ENCODE peak calls at places on chromosomes 16 and 17, in nine cellular contexts. I is HCT116, M is heart right ventricle, H is IMR-90, X is testis, Q is PC-9, R is tibial artery, J is SK-N-SH, Z is GM23338. N is an unnamed sample.

GRCh38 chr17:57068222-57068658 is 16.8 kb upstream of the AKAP1 start:
- DNase-seq in I (no peak), H (no peak), Q (no peak), Z (peak), R (no peak), X (no peak), M (no peak), J (no peak), N (no peak)

GRCh38 chr17:21164226-21165019 is 37.7 kb downstream of the DHRS7B start:
- DNase-seq in Q (no peak), R (no peak), I (no peak), J (no peak), H (no peak), M (no peak), Z (no peak), X (no peak), N (no peak)

GRCh38 chr16:68396481-68396880 is 51.8 kb downstream of the SMPD3 start:
- DNase-seq in M (no peak), R (no peak), J (peak), Z (peak), X (peak), Q (no peak), H (peak), I (peak), N (peak)

GRCh38 chr16:17369441-17369951 is 101.3 kb downstream of the XYLT1 start:
- DNase-seq in J (no peak), I (no peak), X (peak), H (no peak), M (peak), Q (no peak), R (peak), Z (no peak), N (peak)

GRCh38 chr16:82991941-82992675 is 365.3 kb downstream of the CDH13 start:
- DNase-seq in M (no peak), X (no peak), Z (no peak), I (no peak), H (no peak), Q (no peak), R (no peak), J (no peak), N (no peak)

GRCh38 chr17:39629894-39630293 is 3.1 kb downstream of the PPP1R1B start:
- DNase-seq in Q (no peak), Z (no peak), J (no peak), I (no peak), X (no peak), H (no peak), M (no peak), R (no peak), N (no peak)

GRCh38 chr17:55444471-55445441 is 23.1 kb upstream of the MMD start:
- DNase-seq in Q (no peak), R (no peak), I (no peak), M (no peak), J (no peak), Z (no peak), H (peak), X (no peak), N (no peak)

GRCh38 chr16:8914098-8914497 is 31.9 kb downstream of the LITAFD start:
- DNase-seq in X (no peak), Z (no peak), I (no peak), H (no peak), Q (no peak), M (no peak), R (no peak), J (no peak), N (no peak)

GRCh38 chr17:49680314-49680713 is 2.4 kb upstream of the SPOP start:
- DNase-seq in Q (no peak), J (no peak), M (no peak), I (no peak), X (no peak), R (no peak), H (no peak), Z (no peak), N (no peak)

GRCh38 chr17:4505187-4505586 is 6.5 kb downstream of the SPNS2 start:
- DNase-seq in Q (peak), J (no peak), H (no peak), Z (no peak), X (no peak), I (no peak), R (no peak), M (no peak), N (no peak)

DNA sequence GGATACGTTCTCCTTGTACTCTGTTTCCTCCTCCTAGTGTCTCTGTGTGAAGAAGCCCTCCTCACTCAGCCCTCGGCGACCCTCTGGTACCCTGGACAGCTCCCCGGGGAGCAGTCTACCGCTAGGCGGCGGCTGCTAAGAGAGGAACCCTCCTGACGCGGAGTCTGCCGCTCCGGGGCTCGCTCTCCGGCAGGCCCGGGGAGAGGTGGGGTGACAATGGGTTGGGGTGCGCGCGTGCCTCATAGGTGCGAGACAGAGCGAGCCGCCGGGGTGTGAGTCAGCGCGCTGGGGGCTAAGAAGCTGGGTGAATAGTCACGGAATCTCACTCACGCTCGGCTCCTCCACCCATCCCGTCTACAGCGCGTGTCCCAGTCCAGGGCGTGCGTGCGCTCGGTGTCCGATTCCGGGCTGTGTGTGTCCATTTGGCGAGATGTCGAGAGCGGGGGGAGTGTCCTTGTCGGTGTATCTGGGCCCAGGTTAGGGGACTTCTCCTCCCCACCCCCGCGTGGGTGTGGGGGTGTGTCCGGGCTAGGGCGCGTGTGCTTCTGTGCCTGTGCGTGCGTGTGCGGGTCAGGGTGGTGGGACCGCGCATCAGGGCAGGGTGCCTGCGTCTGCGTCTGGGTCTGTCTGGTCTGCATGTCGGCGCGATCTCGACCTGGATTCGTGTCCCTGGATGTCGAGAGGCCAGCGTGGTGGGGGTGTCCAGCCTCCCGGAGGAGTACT is 578 bp upstream of the HS3ST2 start:
- DNase-seq in X (peak), R (peak), Z (peak), J (peak), M (peak), Q (no peak), I (no peak), H (peak), N (peak)
- TF ChIP-seq CTCF in X (peak), R (peak), Z (peak), J (peak), M (peak), Q (no peak), I (no peak), H (peak), N (peak)

DNA sequence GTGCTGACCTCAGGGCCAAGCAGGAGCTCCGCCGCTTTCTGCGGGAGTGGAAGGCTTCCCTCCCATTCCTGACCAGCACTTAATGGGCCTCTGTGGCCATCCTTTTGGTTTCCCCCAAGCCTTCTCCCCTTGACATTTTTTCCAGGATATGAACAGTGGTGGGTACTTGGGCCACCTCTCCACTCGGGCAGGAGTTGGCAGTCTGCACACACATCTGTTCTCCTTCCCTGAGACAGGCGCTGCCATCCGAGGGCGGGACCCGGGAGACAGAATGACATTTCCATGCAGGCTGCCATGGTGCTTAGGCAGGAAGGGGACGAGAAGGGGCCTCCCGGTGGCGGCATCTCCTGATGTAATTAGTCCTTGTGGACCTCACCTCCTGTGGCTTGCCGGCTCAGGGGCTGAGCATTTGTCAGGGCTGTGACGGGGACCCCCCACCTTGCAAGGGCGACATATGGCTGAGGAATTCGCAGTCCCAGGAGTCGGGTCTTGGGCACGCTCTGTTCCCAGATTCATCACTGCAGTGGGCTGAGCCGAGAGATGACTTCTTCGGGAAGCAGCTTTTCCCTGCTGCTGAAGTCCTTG is 197.1 kb downstream of the FOXL1 start:
- DNase-seq in J (no peak), R (peak), H (peak), Z (peak), Q (no peak), X (no peak), M (no peak), I (no peak), N (no peak)
- H3K4me3 ChIP-seq in J (no peak), R (no peak), H (no peak), Z (no peak), Q (no peak), X (no peak), M (no peak), I (no peak), N (no peak)

GRCh38 chr17:79951361-79952264 is 84.1 kb downstream of the TBC1D16 start:
- DNase-seq in X (peak), M (peak), I (no peak), R (peak), J (peak), H (peak), Z (no peak), Q (no peak), N (peak)
- H3K27ac ChIP-seq in X (no peak), M (no peak), I (no peak), R (no peak), J (no peak), H (peak), Z (peak), Q (no peak), N (peak)

DNA sequence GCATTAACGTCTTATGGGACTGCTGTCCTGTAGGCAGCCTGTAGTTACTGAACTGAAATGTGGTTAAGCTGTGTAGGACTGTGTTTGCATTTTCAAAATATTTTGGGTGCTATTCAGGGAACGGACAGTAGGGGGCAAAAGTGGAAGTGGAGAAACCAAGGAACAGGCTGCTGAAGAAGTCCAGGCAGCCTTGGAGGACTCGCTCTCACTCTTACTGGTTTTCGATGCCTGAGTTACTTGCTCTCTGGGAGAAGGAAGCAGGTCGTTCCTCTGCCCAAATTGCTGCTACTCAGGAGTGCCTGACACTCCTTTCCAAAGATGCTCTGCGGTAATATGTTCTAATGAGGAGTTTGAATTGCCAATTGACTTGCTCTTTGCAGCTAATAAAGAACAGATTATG is 64.5 kb upstream of the RBFOX1 start:
- DNase-seq in Q (no peak), J (peak), I (no peak), X (peak), R (no peak), Z (peak), M (peak), H (no peak), N (no peak)
- TF ChIP-seq CTCF in Q (peak), J (peak), I (peak), X (no peak), R (no peak), Z (peak), M (peak), H (no peak), N (peak)